ENCODE peak calls at places on chromosomes 1 and 21, in five cellular contexts. L is GM23338, U is DND-41, J is SK-N-SH, P is fibroblast of lung. X is an unnamed sample. For H4K20me1, the result is how much of the 10 kb centered on the place peaks cover.

GRCh38 chr1:64531057-64531456 is 61.1 kb downstream of the CACHD1 start:
- DNase-seq in L (no peak), U (no peak), J (no peak), P (no peak), X (no peak)

GRCh38 chr21:41425588-41425953 is 468 bp upstream of the MX1 start:
- DNase-seq in L (no peak), U (no peak), J (no peak), P (no peak), X (no peak)

GRCh38 chr1:166087734-166088571 is 78.8 kb downstream of the FAM78B start:
- DNase-seq in L (no peak), U (no peak), J (no peak), P (no peak), X (no peak)

GRCh38 chr1:155218854-155219591 is 10.5 kb downstream of the MTX1 start:
- DNase-seq in L (peak), U (peak), J (peak), P (peak), X (no peak)

GRCh38 chr21:46253610-46254124 is 25.1 kb upstream of the LSS start:
- DNase-seq in L (peak), U (peak), J (no peak), P (peak), X (no peak)

GRCh38 chr1:63877021-63877767 is 103.4 kb downstream of the ROR1 start:
- DNase-seq in L (no peak), U (no peak), J (no peak), P (no peak), X (no peak)

GRCh38 chr21:38631171-38631570 is 132.9 kb upstream of the ERG start:
- DNase-seq in L (no peak), U (no peak), J (no peak), P (no peak), X (no peak)

GRCh38 chr1:19981170-19981506 is 1.7 kb upstream of the PLA2G2A start:
- DNase-seq in L (no peak), U (no peak), J (no peak), P (no peak), X (no peak)

GRCh38 chr1:151989131-151989868 is 4.4 kb downstream of the S100A10 start:
- DNase-seq in L (no peak), U (no peak), J (no peak), P (peak), X (no peak)

GRCh38 chr1:6358757-6359567 is 34.6 kb downstream of the ACOT7 start:
- DNase-seq in L (peak), U (peak), J (peak), P (peak), X (no peak)

GRCh38 chr21:40471103-40471502 is 375.9 kb downstream of the DSCAM start:
- DNase-seq in L (no peak), U (no peak), J (no peak), P (no peak), X (no peak)

GRCh38 chr1:225406976-225407725 is 20.7 kb downstream of the LBR start:
- DNase-seq in L (no peak), U (no peak), J (peak), P (no peak), X (no peak)

GRCh38 chr1:228210076-228210651 is 2.3 kb downstream of the OBSCN start:
- DNase-seq in L (no peak), U (no peak), J (no peak), P (no peak), X (no peak)

GRCh38 chr21:31370893-31371652 is 27.0 kb upstream of the TIAM1 start:
- DNase-seq in L (no peak), U (no peak), J (no peak), P (peak), X (no peak)

DNA sequence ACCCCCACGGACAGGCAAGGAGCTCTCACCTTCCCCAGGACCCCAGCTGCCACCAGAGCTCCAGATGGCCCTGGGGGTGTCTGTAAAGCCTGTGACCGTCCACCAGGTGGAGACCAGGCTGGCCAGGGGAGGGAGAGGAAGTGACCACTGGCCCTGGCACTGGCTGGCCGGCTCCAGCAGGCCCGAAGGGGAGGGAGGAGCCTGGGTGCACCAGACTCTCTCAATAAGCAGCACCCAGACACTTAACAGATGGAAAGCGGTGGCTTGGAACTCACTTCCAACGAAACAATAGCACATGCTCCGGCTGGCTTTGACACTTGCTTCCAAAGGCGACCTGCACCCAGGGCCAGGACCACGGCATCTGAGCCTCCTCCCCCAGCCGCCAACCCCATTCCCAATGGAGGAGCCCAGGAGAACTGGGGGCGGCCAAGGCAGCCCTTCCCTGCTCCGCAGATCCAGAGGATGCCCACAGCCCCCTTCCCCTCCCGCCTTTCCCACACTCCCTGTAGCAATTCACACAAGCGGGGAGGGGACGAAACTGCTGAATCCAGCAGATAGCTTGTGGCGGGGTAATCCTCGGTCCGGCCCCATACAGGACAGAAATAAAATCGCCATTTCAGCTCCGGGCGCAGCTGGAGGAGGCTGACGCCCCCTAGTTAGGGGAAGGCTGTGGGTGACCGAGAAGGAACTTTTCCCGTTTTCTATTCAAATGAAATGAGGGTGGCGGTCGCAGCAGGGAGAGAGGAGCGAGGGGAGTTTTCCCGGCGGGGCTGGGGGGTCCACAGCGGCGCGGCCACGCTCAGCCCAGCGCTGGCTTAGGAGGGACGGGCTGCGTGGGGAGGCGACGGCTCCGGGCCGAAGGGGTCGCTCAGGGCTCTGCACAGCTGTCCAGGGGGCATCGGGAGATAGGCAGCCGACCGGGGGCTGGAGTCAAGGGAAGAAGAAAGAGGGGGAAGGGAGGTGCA is 612 bp upstream of the PDE9A start:
- DNase-seq in L (peak), U (no peak), J (peak), P (peak), X (no peak)
- TF ChIP-seq CTCF in L (peak), U (peak), J (peak), P (peak), X (no peak)

DNA sequence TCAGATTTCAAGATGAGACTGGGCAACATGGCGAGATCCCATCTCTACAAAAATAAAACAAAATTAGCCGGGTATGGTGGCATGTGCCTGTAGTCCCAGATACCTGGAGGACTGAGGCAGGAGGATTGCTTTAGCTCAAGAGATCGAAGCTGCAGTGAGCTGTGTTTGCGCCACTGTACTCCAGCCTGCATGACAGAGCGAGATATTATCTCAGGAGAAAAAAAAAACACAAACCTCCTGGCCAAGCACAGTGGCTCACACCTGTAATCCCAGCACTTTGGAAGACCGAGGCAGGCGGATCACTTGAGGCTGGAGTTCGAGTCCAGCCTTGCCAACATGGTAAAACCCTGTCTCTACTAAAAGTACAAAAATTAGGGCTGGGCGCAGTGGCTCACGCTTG is 42.8 kb downstream of the XKR8 start:
- DNase-seq in L (no peak), U (no peak), J (no peak), P (no peak), X (no peak)
- H4K20me1 ChIP-seq in L (under half), U (under half), J (under half), P (under half), X (under half)

GRCh38 chr1:183686228-183686627 is 33.1 kb upstream of the APOBEC4 start:
- DNase-seq in L (no peak), U (no peak), J (no peak), P (no peak), X (no peak)
- TF ChIP-seq CTCF in L (no peak), U (no peak), J (no peak), P (no peak), X (no peak)

GRCh38 chr1:150404465-150404864 is 40.5 kb downstream of the RPRD2 start:
- DNase-seq in L (no peak), U (no peak), J (no peak), P (no peak), X (no peak)

GRCh38 chr1:150407330-150407729 is 43.4 kb downstream of the RPRD2 start:
- DNase-seq in L (peak), U (no peak), J (no peak), P (no peak), X (no peak)

GRCh38 chr1:150408800-150409199 is 44.9 kb downstream of the RPRD2 start:
- DNase-seq in L (no peak), U (no peak), J (no peak), P (no peak), X (no peak)

GRCh38 chr1:150405660-150406059 is 41.7 kb downstream of the RPRD2 start:
- DNase-seq in L (no peak), U (no peak), J (no peak), P (no peak), X (no peak)

DNA sequence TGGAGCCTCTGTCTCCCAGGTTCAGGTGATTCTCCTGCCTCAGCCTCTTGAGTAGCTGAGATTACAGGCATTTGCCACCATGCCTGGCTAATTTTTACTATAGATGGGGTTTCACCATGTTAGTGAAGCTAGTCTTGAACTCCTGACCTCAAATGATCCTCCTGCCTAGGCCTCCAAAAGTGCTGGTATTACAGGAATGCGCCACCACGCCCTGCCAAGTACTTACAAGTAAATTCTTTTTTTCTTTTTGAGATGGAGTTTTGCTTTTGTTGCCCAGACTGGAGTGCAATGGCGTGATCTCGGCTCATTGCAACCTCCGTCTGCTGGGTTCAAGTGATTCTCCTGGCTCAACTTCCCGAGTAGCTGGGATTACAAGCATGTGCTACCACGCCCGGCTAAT is 42.5 kb downstream of the RPRD2 start:
- DNase-seq in L (peak), U (no peak), J (no peak), P (no peak), X (no peak)
- H4K20me1 ChIP-seq in L (under half), U (half or more), J (under half), P (under half), X (under half)